ENCODE peak calls at places on chromosomes 6 and 20, in nine cellular contexts. B is astrocyte of the spinal cord, S is body of pancreas, Q is brain microvascular endothelial cell, E is cardiac fibroblast, L is hepatocyte, N is AG04450, H is stomach, J is suprapubic skin. Y is an unnamed sample.

GRCh38 chr6:45650527-45651135 is 272.9 kb upstream of the SUPT3H start:
- DNase-seq in J (no peak), S (no peak), N (no peak), B (peak), Q (peak), L (peak), E (peak), H (no peak), Y (peak)

GRCh38 chr6:106324726-106325335 is 729 bp downstream of the ATG5 start:
- DNase-seq in J (no peak), B (peak), N (no peak), S (no peak), L (no peak), Q (no peak), E (peak), H (no peak), Y (peak)

GRCh38 chr6:109139109-109139508 is 43.8 kb downstream of the CEP57L1 start:
- DNase-seq in N (no peak), Q (peak), S (no peak), J (no peak), B (peak), H (no peak), L (no peak), E (peak), Y (peak)

GRCh38 chr20:59004763-59005522 is 2.1 kb downstream of the CTSZ start:
- DNase-seq in B (no peak), J (no peak), L (no peak), Q (no peak), H (peak), E (no peak), S (peak), N (no peak), Y (no peak)

GRCh38 chr6:140175486-140175885 is 801.0 kb upstream of the CITED2 start:
- DNase-seq in Q (no peak), J (no peak), N (no peak), B (no peak), L (no peak), S (no peak), E (no peak), H (no peak), Y (peak)

GRCh38 chr6:113185299-113185698 is 671.8 kb upstream of the MARCKS start:
- DNase-seq in H (no peak), N (peak), E (no peak), Q (no peak), J (no peak), L (no peak), B (no peak), S (peak), Y (no peak)

GRCh38 chr6:127854009-127854408 is 46.8 kb downstream of the THEMIS start:
- DNase-seq in H (no peak), E (peak), Q (no peak), J (no peak), S (no peak), L (no peak), N (no peak), B (no peak), Y (no peak)

GRCh38 chr6:33954453-33954852 is 150.7 kb upstream of the MLN start:
- DNase-seq in S (no peak), H (no peak), J (no peak), N (no peak), L (no peak), B (no peak), Q (no peak), E (no peak), Y (no peak)

GRCh38 chr6:13624871-13625288 is 9.7 kb downstream of the NOL7 start:
- DNase-seq in E (peak), N (no peak), H (no peak), J (no peak), Q (peak), L (peak), B (peak), S (peak), Y (peak)

GRCh38 chr20:10864076-10864672 is 190.4 kb upstream of the JAG1 start:
- DNase-seq in N (no peak), B (no peak), L (peak), H (peak), Q (peak), S (peak), E (peak), J (no peak), Y (no peak)

GRCh38 chr6:6886160-6886885 is 221.4 kb upstream of the RREB1 start:
- DNase-seq in B (no peak), Q (no peak), S (no peak), E (no peak), L (no peak), H (no peak), J (no peak), N (no peak), Y (no peak)

GRCh38 chr6:158313989-158314388 is 1.7 kb downstream of the TULP4 start:
- DNase-seq in N (no peak), S (no peak), J (no peak), H (no peak), E (no peak), L (no peak), Q (no peak), B (no peak), Y (no peak)

GRCh38 chr20:44959082-44959895 is 908 bp downstream of the TOMM34 start:
- DNase-seq in L (peak), E (peak), H (no peak), N (no peak), Q (peak), J (no peak), B (peak), S (peak), Y (peak)

GRCh38 chr20:59994697-59995122 is 36.5 kb downstream of the CDH26 start:
- DNase-seq in S (peak), J (no peak), Q (no peak), H (peak), E (peak), L (peak), B (no peak), N (no peak), Y (no peak)

GRCh38 chr6:36642913-36643817 is 35.3 kb upstream of the CDKN1A start:
- DNase-seq in L (peak), Q (peak), J (peak), B (peak), S (peak), N (peak), H (peak), E (peak), Y (peak)

GRCh38 chr6:71419954-71420692 is 131.5 kb downstream of the OGFRL1 start:
- DNase-seq in E (peak), L (peak), N (no peak), J (peak), Q (no peak), S (peak), B (peak), H (peak), Y (peak)

GRCh38 chr6:33757906-33758305 is 11.2 kb upstream of the IP6K3 start:
- DNase-seq in J (no peak), Q (no peak), H (no peak), E (no peak), L (no peak), B (no peak), N (no peak), S (no peak), Y (no peak)

GRCh38 chr20:38723982-38724602 is at the start of gene SLC32A1:
- DNase-seq in L (peak), H (no peak), E (no peak), N (no peak), B (no peak), Q (no peak), J (no peak), S (no peak), Y (no peak)

GRCh38 chr20:52291109-52291508 is 99.5 kb upstream of the ZFP64 start:
- DNase-seq in E (no peak), B (no peak), S (no peak), H (no peak), Q (no peak), N (no peak), L (no peak), J (no peak), Y (no peak)

GRCh38 chr6:110357696-110358535 is at the start of gene METTL24:
- DNase-seq in S (peak), Q (no peak), E (no peak), B (no peak), N (no peak), L (peak), J (no peak), H (peak), Y (no peak)

GRCh38 chr6:35178932-35179832 is 34.6 kb upstream of the SCUBE3 start:
- DNase-seq in L (no peak), S (no peak), E (no peak), N (no peak), Q (no peak), B (no peak), J (peak), H (no peak), Y (no peak)

GRCh38 chr20:3162080-3162611 is 2.5 kb upstream of the FASTKD5 start:
- DNase-seq in S (peak), E (no peak), B (no peak), H (peak), Q (no peak), N (no peak), L (no peak), J (no peak), Y (no peak)

DNA sequence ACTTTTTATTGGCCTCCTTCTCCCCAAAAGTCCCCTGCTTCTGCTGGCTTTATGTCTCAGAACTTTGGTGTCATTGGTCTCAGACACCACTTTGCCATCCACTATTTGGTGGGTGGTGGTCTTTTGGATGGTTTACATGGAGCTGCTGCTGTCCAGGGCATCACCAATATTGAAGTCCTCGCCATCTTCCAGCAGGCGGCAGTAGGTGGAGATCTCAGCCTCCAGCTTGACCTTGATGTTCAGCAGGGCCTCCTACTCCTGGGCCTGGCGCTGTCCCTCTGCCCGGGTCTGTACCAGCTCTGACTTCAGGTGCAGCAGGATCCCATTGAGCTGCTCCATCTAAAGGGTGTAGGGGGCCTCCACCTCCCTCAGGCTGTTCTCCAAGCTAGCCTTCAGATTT is 148.4 kb upstream of the FOXA2 start:
- DNase-seq in E (no peak), Q (no peak), H (no peak), S (no peak), N (no peak), J (no peak), L (no peak), B (no peak), Y (no peak)
- TF ChIP-seq CTCF in E (no peak), Q (peak), H (no peak), S (no peak), N (no peak), J (no peak), L (no peak), B (no peak), Y (peak)

GRCh38 chr6:69881322-69882151 is 15.2 kb downstream of the COL19A1 start:
- DNase-seq in Q (no peak), N (no peak), S (no peak), H (no peak), E (no peak), B (no peak), L (no peak), J (no peak), Y (no peak)
- H3K4me3 ChIP-seq in Q (no peak), N (no peak), S (no peak), H (no peak), E (no peak), B (no peak), L (no peak), J (no peak), Y (no peak)

GRCh38 chr20:63280929-63281545 is 8.4 kb downstream of the ARFGAP1 start:
- DNase-seq in S (no peak), B (no peak), J (no peak), H (no peak), L (no peak), Q (no peak), E (no peak), N (no peak), Y (no peak)
- TF ChIP-seq CTCF in S (no peak), B (peak), J (no peak), H (no peak), L (peak), Q (peak), E (peak), N (peak), Y (peak)

GRCh38 chr6:144150673-144151009 is 324 bp downstream of the STX11 start:
- DNase-seq in N (no peak), H (no peak), B (peak), S (peak), J (no peak), Q (peak), L (peak), E (peak), Y (peak)

GRCh38 chr6:144148891-144149290 is 1.4 kb upstream of the STX11 start:
- DNase-seq in B (peak), S (no peak), Q (no peak), J (no peak), N (no peak), L (no peak), H (no peak), E (no peak), Y (no peak)

GRCh38 chr6:144151010-144151727 is 852 bp downstream of the STX11 start:
- DNase-seq in N (no peak), H (no peak), J (no peak), S (peak), Q (no peak), L (peak), E (no peak), B (peak), Y (peak)

GRCh38 chr6:144149894-144150672 is at the start of gene STX11:
- DNase-seq in B (peak), N (no peak), S (peak), J (peak), Q (peak), E (peak), L (peak), H (peak), Y (peak)

DNA sequence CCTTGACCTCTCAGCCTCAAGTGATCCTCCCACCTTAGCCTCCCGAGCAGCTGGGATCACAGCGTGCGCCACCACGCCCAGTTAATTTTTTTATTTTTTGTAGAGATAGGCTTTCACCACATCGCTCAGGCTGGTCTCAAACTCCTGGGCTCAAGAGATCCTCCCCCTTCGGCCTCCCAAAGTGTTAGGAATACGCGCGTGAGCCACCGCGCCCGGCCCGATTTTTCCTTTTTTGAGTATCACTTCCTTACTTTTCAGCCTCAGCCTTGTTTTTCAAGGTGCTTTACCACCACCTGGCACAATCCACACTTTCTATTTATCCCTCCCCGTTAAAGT is 791 bp upstream of the STX11 start:
- DNase-seq in Q (no peak), B (no peak), J (no peak), E (no peak), L (no peak), H (no peak), N (no peak), S (no peak), Y (no peak)
- H3K4me3 ChIP-seq in Q (peak), B (peak), J (peak), E (peak), L (no peak), H (peak), N (peak), S (no peak), Y (peak)